ENCODE peak calls at places on chromosomes 3 and 15, in ten cellular contexts. One of them, this sample, is unnamed.

GRCh38 chr15:63371297-63371918 is 10.2 kb downstream of the CA12 start:
- DNase-seq in OCI-M1: no peak
- DNase-seq in nephron progenitor cell: no peak
- DNase-seq in stomach: no peak
- DNase-seq in H54: no peak
- DNase-seq in retinal pigment epithelial cell: no peak
- DNase-seq in GM18507: no peak
- DNase-seq in neural crest cell: no peak
- DNase-seq in small intestine: no peak
- DNase-seq in ureter: no peak
- DNase-seq in this sample: no peak

GRCh38 chr3:111723293-111723963 is 128.3 kb upstream of the ZBED2 start:
- DNase-seq in GM18507: no peak
- DNase-seq in nephron progenitor cell: no peak
- DNase-seq in retinal pigment epithelial cell: no peak
- DNase-seq in OCI-M1: no peak
- DNase-seq in H54: no peak
- DNase-seq in small intestine: no peak
- DNase-seq in ureter: no peak
- DNase-seq in neural crest cell: no peak
- DNase-seq in stomach: no peak
- DNase-seq in this sample: no peak

GRCh38 chr15:40392986-40393948 is 10.7 kb downstream of the KNSTRN start:
- DNase-seq in small intestine: no peak
- DNase-seq in neural crest cell: no peak
- DNase-seq in retinal pigment epithelial cell: no peak
- DNase-seq in stomach: no peak
- DNase-seq in H54: no peak
- DNase-seq in OCI-M1: no peak
- DNase-seq in GM18507: no peak
- DNase-seq in nephron progenitor cell: no peak
- DNase-seq in ureter: no peak
- DNase-seq in this sample: no peak

GRCh38 chr3:155019576-155019975 is 60.5 kb upstream of the MME start:
- DNase-seq in H54: no peak
- DNase-seq in nephron progenitor cell: no peak
- DNase-seq in neural crest cell: no peak
- DNase-seq in small intestine: peak
- DNase-seq in ureter: no peak
- DNase-seq in stomach: no peak
- DNase-seq in GM18507: no peak
- DNase-seq in OCI-M1: no peak
- DNase-seq in retinal pigment epithelial cell: no peak
- DNase-seq in this sample: no peak

GRCh38 chr3:25831578-25831977 is 41.7 kb downstream of the OXSM start:
- DNase-seq in GM18507: no peak
- DNase-seq in neural crest cell: no peak
- DNase-seq in ureter: no peak
- DNase-seq in retinal pigment epithelial cell: no peak
- DNase-seq in OCI-M1: peak
- DNase-seq in nephron progenitor cell: no peak
- DNase-seq in stomach: no peak
- DNase-seq in small intestine: no peak
- DNase-seq in H54: no peak
- DNase-seq in this sample: peak

GRCh38 chr3:29936766-29937165 is 655.9 kb downstream of the RBMS3 start:
- DNase-seq in ureter: no peak
- DNase-seq in H54: no peak
- DNase-seq in small intestine: no peak
- DNase-seq in retinal pigment epithelial cell: no peak
- DNase-seq in neural crest cell: no peak
- DNase-seq in stomach: no peak
- DNase-seq in nephron progenitor cell: no peak
- DNase-seq in GM18507: no peak
- DNase-seq in OCI-M1: no peak
- DNase-seq in this sample: no peak

GRCh38 chr3:187736418-187736871 is 8.8 kb downstream of the BCL6 start:
- DNase-seq in nephron progenitor cell: no peak
- DNase-seq in ureter: no peak
- DNase-seq in GM18507: no peak
- DNase-seq in small intestine: no peak
- DNase-seq in H54: no peak
- DNase-seq in stomach: no peak
- DNase-seq in neural crest cell: no peak
- DNase-seq in OCI-M1: no peak
- DNase-seq in retinal pigment epithelial cell: no peak
- DNase-seq in this sample: no peak

GRCh38 chr3:1943395-1944118 is 155.1 kb upstream of the CNTN4 start:
- DNase-seq in nephron progenitor cell: no peak
- DNase-seq in GM18507: no peak
- DNase-seq in small intestine: no peak
- DNase-seq in H54: no peak
- DNase-seq in retinal pigment epithelial cell: no peak
- DNase-seq in OCI-M1: peak
- DNase-seq in ureter: no peak
- DNase-seq in neural crest cell: no peak
- DNase-seq in stomach: no peak
- DNase-seq in this sample: no peak

GRCh38 chr3:174355505-174355904 is 503.6 kb upstream of the NAALADL2 start:
- DNase-seq in small intestine: peak
- DNase-seq in nephron progenitor cell: no peak
- DNase-seq in retinal pigment epithelial cell: no peak
- DNase-seq in H54: no peak
- DNase-seq in GM18507: no peak
- DNase-seq in stomach: no peak
- DNase-seq in ureter: no peak
- DNase-seq in neural crest cell: no peak
- DNase-seq in OCI-M1: peak
- DNase-seq in this sample: peak

GRCh38 chr3:71304684-71305083 is 278.8 kb downstream of the FOXP1 start:
- DNase-seq in small intestine: no peak
- DNase-seq in stomach: no peak
- DNase-seq in GM18507: no peak
- DNase-seq in OCI-M1: peak
- DNase-seq in retinal pigment epithelial cell: peak
- DNase-seq in ureter: no peak
- DNase-seq in H54: no peak
- DNase-seq in nephron progenitor cell: no peak
- DNase-seq in neural crest cell: no peak
- DNase-seq in this sample: no peak

GRCh38 chr3:194711913-194712312 is 26.2 kb downstream of the FAM43A start:
- DNase-seq in stomach: no peak
- DNase-seq in retinal pigment epithelial cell: peak
- DNase-seq in H54: peak
- DNase-seq in neural crest cell: no peak
- DNase-seq in nephron progenitor cell: no peak
- DNase-seq in small intestine: no peak
- DNase-seq in ureter: no peak
- DNase-seq in GM18507: no peak
- DNase-seq in OCI-M1: no peak
- DNase-seq in this sample: no peak

GRCh38 chr3:126487151-126487771 is 11.6 kb upstream of the ZXDC start:
- DNase-seq in OCI-M1: no peak
- DNase-seq in small intestine: no peak
- DNase-seq in neural crest cell: no peak
- DNase-seq in GM18507: no peak
- DNase-seq in H54: peak
- DNase-seq in stomach: no peak
- DNase-seq in nephron progenitor cell: peak
- DNase-seq in ureter: no peak
- DNase-seq in retinal pigment epithelial cell: peak
- DNase-seq in this sample: no peak

GRCh38 chr3:128383316-128384235 is 83.1 kb downstream of the DNAJB8 start:
- DNase-seq in stomach: peak
- DNase-seq in neural crest cell: no peak
- DNase-seq in OCI-M1: peak
- DNase-seq in small intestine: peak
- DNase-seq in GM18507: peak
- DNase-seq in ureter: peak
- DNase-seq in H54: peak
- DNase-seq in nephron progenitor cell: no peak
- DNase-seq in retinal pigment epithelial cell: no peak
- DNase-seq in this sample: no peak

GRCh38 chr15:42151012-42151615 is 5.3 kb downstream of the PLA2G4F start:
- DNase-seq in GM18507: no peak
- DNase-seq in H54: no peak
- DNase-seq in ureter: no peak
- DNase-seq in stomach: no peak
- DNase-seq in neural crest cell: no peak
- DNase-seq in nephron progenitor cell: no peak
- DNase-seq in OCI-M1: no peak
- DNase-seq in retinal pigment epithelial cell: no peak
- DNase-seq in small intestine: no peak
- DNase-seq in this sample: no peak

GRCh38 chr15:99015677-99016568 is 8.3 kb upstream of the PGPEP1L start:
- DNase-seq in nephron progenitor cell: peak
- DNase-seq in OCI-M1: no peak
- DNase-seq in stomach: peak
- DNase-seq in neural crest cell: peak
- DNase-seq in GM18507: no peak
- DNase-seq in H54: no peak
- DNase-seq in retinal pigment epithelial cell: no peak
- DNase-seq in small intestine: no peak
- DNase-seq in ureter: no peak
- DNase-seq in this sample: no peak

GRCh38 chr3:101857279-101857678 is 8.0 kb downstream of the NFKBIZ start:
- DNase-seq in OCI-M1: no peak
- DNase-seq in stomach: no peak
- DNase-seq in small intestine: no peak
- DNase-seq in GM18507: no peak
- DNase-seq in nephron progenitor cell: no peak
- DNase-seq in ureter: no peak
- DNase-seq in retinal pigment epithelial cell: no peak
- DNase-seq in neural crest cell: no peak
- DNase-seq in H54: no peak
- DNase-seq in this sample: no peak

GRCh38 chr15:64870350-64870749 is 28.6 kb downstream of the PLEKHO2 start:
- DNase-seq in retinal pigment epithelial cell: no peak
- DNase-seq in OCI-M1: no peak
- DNase-seq in small intestine: no peak
- DNase-seq in nephron progenitor cell: no peak
- DNase-seq in neural crest cell: no peak
- DNase-seq in ureter: no peak
- DNase-seq in stomach: no peak
- DNase-seq in GM18507: no peak
- DNase-seq in H54: no peak
- DNase-seq in this sample: no peak